ENCODE peak calls at places on chromosomes 11 and 22, in six cellular contexts. L is K562, P is H9, M is PC-3, H is DND-41, X is mesenchymal stem cell. I is an unnamed sample.

GRCh38 chr11:8093931-8094575 is 13.0 kb downstream of the TUB start:
- DNase-seq in L (no peak), P (no peak), M (no peak), H (no peak), X (no peak), I (no peak)

GRCh38 chr11:85718991-85719807 is 33.2 kb upstream of the CCDC89 start:
- DNase-seq in L (no peak), P (peak; percentile 63), M (peak; percentile 99), H (no peak), X (peak; percentile 93), I (no peak)

GRCh38 chr22:40276877-40277823 is 69.2 kb upstream of the ADSL start:
- DNase-seq in L (no peak), P (no peak), M (peak; percentile 37), H (no peak), X (peak; percentile 38), I (no peak)

GRCh38 chr11:32935462-32936029 is 42.9 kb downstream of the QSER1 start:
- DNase-seq in L (no peak), P (no peak), M (no peak), H (no peak), X (no peak), I (no peak)

GRCh38 chr22:36417281-36417686 is 29.5 kb upstream of the MYH9 start:
- DNase-seq in L (no peak), P (no peak), M (peak; percentile 90), H (peak; percentile 13), X (no peak), I (peak; percentile 92)

GRCh38 chr11:133134561-133135173 is 397.6 kb downstream of the OPCML start:
- DNase-seq in L (peak; percentile 66), P (peak; percentile 90), M (peak; percentile 30), H (peak; percentile 63), X (no peak), I (peak; percentile 53)

GRCh38 chr11:84498016-84498415 is 1129.1 kb downstream of the DLG2 start:
- DNase-seq in L (no peak), P (no peak), M (no peak), H (no peak), X (peak; percentile 4), I (no peak)

GRCh38 chr22:48061726-48062125 is 1299.3 kb downstream of the TBC1D22A start:
- DNase-seq in L (no peak), P (no peak), M (no peak), H (no peak), X (no peak), I (no peak)

GRCh38 chr11:8775341-8776133 is 92.9 kb downstream of the RPL27A start:
- DNase-seq in L (no peak), P (no peak), M (peak; percentile 9), H (no peak), X (no peak), I (no peak)

GRCh38 chr11:96391698-96392307 is 2.0 kb downstream of the JRKL start:
- DNase-seq in L (no peak), P (no peak), M (peak; percentile 62), H (no peak), X (no peak), I (no peak)

GRCh38 chr22:47102648-47103047 is 340.2 kb downstream of the TBC1D22A start:
- DNase-seq in L (no peak), P (peak; percentile 74), M (peak; percentile 18), H (no peak), X (peak; percentile 36), I (no peak)

GRCh38 chr11:71222318-71223080 is 29.9 kb downstream of the SHANK2 start:
- DNase-seq in L (no peak), P (no peak), M (no peak), H (no peak), X (no peak), I (no peak)

GRCh38 chr22:33883561-33883960 is 36.7 kb downstream of the LARGE1 start:
- DNase-seq in L (no peak), P (no peak), M (peak; percentile 15), H (no peak), X (no peak), I (no peak)

GRCh38 chr22:37137131-37137530 is 12.6 kb downstream of the IL2RB start:
- DNase-seq in L (no peak), P (no peak), M (no peak), H (no peak), X (no peak), I (no peak)

GRCh38 chr22:49971232-49972162 is 10.9 kb downstream of the PIM3 start:
- DNase-seq in L (peak; percentile 84), P (peak; percentile 47), M (peak; percentile 49), H (peak; percentile 80), X (no peak), I (peak; percentile 7)

GRCh38 chr11:18012314-18012905 is 437 bp downstream of the SERGEF start:
- DNase-seq in L (peak; percentile 25), P (peak; percentile 57), M (peak; percentile 30), H (no peak), X (peak; percentile 39), I (no peak)

GRCh38 chr11:57656936-57657289 is 649 bp upstream of the CLP1 start:
- DNase-seq in L (no peak), P (no peak), M (no peak), H (no peak), X (no peak), I (no peak)
- H2AFZ ChIP-seq in L (peak overlapping the region; percentile 97), P (no peak overlapping the region), M (peak overlapping the region; percentile 76), H (peak overlapping the region; percentile 99), X (peak overlapping the region; percentile 91), I (peak overlapping the region; percentile 56)

GRCh38 chr22:45603631-45604030 is 68.0 kb upstream of the ATXN10 start:
- DNase-seq in L (no peak), P (no peak), M (no peak), H (no peak), X (no peak), I (no peak)

GRCh38 chr22:45604239-45604711 is 67.4 kb upstream of the ATXN10 start:
- DNase-seq in L (no peak), P (no peak), M (no peak), H (no peak), X (no peak), I (no peak)

GRCh38 chr22:45602004-45602733 is 69.5 kb upstream of the ATXN10 start:
- DNase-seq in L (no peak), P (peak; percentile 51), M (no peak), H (no peak), X (no peak), I (no peak)

GRCh38 chr22:45600791-45601730 is 70.6 kb upstream of the ATXN10 start:
- DNase-seq in L (no peak), P (no peak), M (no peak), H (no peak), X (peak; percentile 72), I (no peak)

GRCh38 chr22:45602824-45603301 is 68.8 kb upstream of the ATXN10 start:
- DNase-seq in L (peak; percentile 88), P (peak; percentile 94), M (no peak), H (peak; percentile 41), X (peak; percentile 44), I (peak; percentile 78)
- H2AFZ ChIP-seq in L (peak overlapping the region; percentile 75), P (no peak overlapping the region), M (no peak overlapping the region), H (no peak overlapping the region), X (no peak overlapping the region), I (peak overlapping the region; percentile 30)

DNA sequence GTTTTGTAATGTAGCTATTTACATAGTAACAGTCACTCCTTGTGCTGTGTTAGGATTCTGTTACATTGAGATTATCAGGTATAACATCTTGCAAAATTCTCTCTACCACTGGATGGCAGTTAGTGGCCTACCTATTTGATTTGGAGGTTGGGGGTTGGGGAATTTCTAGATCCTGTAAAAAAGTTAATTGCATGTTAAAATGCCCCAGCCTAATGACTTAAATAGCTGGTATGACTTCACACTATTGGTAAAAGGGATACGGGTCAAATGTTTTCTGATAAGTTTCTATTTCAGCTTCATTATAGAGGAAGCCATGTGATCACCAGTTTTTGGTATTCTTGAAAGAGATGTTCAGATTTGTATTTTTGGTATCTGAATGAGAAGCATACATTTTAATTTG is 2.8 kb downstream of the GRK3 start:
- DNase-seq in L (no peak), P (no peak), M (no peak), H (no peak), X (no peak), I (no peak)
- H2AFZ ChIP-seq in L (no peak overlapping the region), P (no peak overlapping the region), M (no peak overlapping the region), H (no peak overlapping the region), X (no peak overlapping the region), I (no peak overlapping the region)

DNA sequence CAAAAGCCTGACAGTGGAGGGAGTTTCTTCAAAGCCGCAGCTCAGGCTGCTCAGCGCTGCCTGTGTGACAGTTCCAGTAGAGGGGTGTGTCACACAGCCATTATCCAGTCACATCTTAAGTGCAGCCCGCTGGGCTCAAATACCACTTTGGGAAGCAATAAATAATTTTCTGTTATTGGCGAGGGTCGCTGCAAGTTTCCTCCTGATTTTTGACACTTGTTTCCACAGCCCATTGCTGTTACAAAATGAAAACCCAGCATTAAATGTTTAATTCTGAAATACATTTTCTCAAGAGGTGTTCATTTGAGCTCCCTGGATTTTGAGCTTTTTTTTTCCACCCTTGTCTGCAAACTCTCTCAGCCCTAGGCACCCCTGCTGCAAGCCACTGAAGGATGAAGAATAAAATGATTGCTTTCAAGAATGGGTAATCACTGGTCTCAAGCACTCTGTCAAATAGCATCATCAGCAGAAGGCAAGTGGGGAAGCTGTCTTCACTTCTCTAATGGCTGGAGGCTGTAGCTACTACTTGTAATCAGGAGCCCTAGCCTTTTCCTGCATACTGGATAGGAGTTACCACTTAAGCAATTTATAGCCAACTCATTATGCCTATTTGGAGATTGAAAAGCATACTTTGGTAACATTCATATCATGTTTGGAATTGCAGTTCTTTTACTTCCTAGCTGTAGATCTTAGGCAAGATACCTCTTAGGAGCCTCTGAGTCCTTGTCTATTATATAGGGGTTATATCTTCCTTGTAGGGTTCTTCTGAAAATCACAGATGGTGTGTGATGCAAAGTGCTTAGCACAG is 373.7 kb downstream of the METTL15 start:
- DNase-seq in L (no peak), P (no peak), M (no peak), H (no peak), X (no peak), I (no peak)
- H2AFZ ChIP-seq in L (no peak overlapping the region), P (no peak overlapping the region), M (no peak overlapping the region), H (no peak overlapping the region), X (no peak overlapping the region), I (no peak overlapping the region)

DNA sequence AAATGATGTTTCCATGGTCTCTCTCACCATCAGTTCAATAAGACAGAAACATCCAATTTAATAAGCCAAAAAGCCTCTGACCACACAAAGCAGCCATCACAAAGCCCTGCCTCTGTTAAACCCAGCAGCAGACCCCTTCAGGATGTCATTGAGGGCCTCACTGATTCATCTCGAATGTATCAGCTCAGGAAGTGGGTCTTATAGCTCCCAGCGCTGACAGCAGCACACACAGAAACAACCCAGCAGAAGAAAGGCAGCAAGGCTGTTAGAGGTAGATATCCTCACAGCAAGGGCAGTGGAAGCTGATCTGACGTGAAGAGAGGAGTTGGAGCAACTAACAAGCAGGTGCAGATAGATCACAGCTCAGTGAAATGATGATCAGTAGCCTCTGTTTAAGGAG is 86.3 kb upstream of the NCAM1 start:
- DNase-seq in L (no peak), P (no peak), M (no peak), H (no peak), X (no peak), I (no peak)
- H2AFZ ChIP-seq in L (no peak overlapping the region), P (no peak overlapping the region), M (no peak overlapping the region), H (no peak overlapping the region), X (no peak overlapping the region), I (no peak overlapping the region)

DNA sequence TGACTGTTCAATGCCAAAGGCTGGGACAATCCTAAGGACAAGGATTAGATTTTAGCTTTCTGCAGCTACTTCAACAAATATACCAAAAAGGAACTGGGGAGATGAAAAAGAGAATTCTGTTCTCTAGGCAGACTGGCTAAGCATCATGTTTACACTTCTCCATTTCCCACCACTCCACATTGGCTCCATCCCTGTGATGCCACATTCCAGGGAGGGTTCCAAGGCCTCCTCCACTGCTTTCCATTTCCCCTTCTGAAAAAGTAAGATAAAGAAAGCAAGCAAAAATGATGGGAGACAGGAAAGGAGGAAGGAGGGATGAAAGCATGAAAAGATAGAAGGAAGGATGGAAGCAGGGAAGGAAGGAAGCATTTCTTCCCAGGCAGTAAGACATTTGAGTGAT is 315.8 kb downstream of the BLID start:
- DNase-seq in L (no peak), P (no peak), M (no peak), H (no peak), X (no peak), I (no peak)
- H2AFZ ChIP-seq in L (no peak overlapping the region), P (no peak overlapping the region), M (no peak overlapping the region), H (no peak overlapping the region), X (no peak overlapping the region), I (no peak overlapping the region)

I was measured in MM.1S.